ENCODE peak calls at places on chromosomes 5 and 9, in four cellular contexts. K, C, F and Z are unnamed samples.

GRCh38 chr9:117551171-117551570 is 136.3 kb upstream of the ASTN2 start:
- DNase-seq in K (no peak), C (no peak), F (no peak), Z (no peak)

GRCh38 chr9:33132249-33132772 is 34.8 kb downstream of the B4GALT1 start:
- DNase-seq in K (peak; percentile 78), C (peak; percentile 23), F (no peak), Z (no peak)

GRCh38 chr9:78369644-78370219 is 72.8 kb downstream of the PSAT1 start:
- DNase-seq in K (peak; percentile 63), C (peak; percentile 83), F (peak; percentile 44), Z (peak; percentile 80)

GRCh38 chr5:14129123-14129522 is 14.0 kb upstream of the TRIO start:
- DNase-seq in K (no peak), C (no peak), F (no peak), Z (no peak)

GRCh38 chr5:54696931-54697330 is 179.4 kb downstream of the SNX18 start:
- DNase-seq in K (no peak), C (no peak), F (no peak), Z (no peak)

GRCh38 chr9:124818431-124819281 is 34.6 kb upstream of the WDR38 start:
- DNase-seq in K (peak; percentile 98), C (peak; percentile 83), F (peak; percentile 82), Z (peak; percentile 27)

GRCh38 chr5:141747152-141747640 is 65.2 kb upstream of the ARAP3 start:
- DNase-seq in K (peak; percentile 62), C (peak; percentile 87), F (peak; percentile 24), Z (peak; percentile 94)

GRCh38 chr9:120841930-120842684 is 615 bp downstream of the PSMD5 start:
- DNase-seq in K (peak; percentile 13), C (no peak), F (no peak), Z (no peak)

GRCh38 chr9:131727184-131727785 is 12.6 kb downstream of the RAPGEF1 start:
- DNase-seq in K (peak; percentile 50), C (peak; percentile 41), F (no peak), Z (peak; percentile 7)

GRCh38 chr9:7439355-7439978 is 360.1 kb downstream of the DMAC1 start:
- DNase-seq in K (peak; percentile 4), C (no peak), F (no peak), Z (no peak)

GRCh38 chr9:36461341-36461740 is 61.3 kb upstream of the RNF38 start:
- DNase-seq in K (no peak), C (no peak), F (no peak), Z (no peak)

GRCh38 chr9:135961811-135962695 is 880 bp upstream of the UBAC1 start:
- DNase-seq in K (no peak), C (no peak), F (no peak), Z (no peak)